ENCODE peak calls at places on chromosomes 12 and 14, in four cellular contexts. K, N, U and C are unnamed samples. For H3K4me1 and H3K9me3, the result is how much of the 10 kb centered on the place peaks cover.

GRCh38 chr12:120060196-120060595 is 56.4 kb downstream of the RAB35 start:
- DNase-seq in K (no peak), N (peak), U (no peak), C (no peak)

GRCh38 chr12:12909995-12910391 is 18.6 kb downstream of the GPRC5A start:
- DNase-seq in K (no peak), N (no peak), U (no peak), C (no peak)

GRCh38 chr14:105536051-105536450 is 9.7 kb downstream of the TMEM121 start:
- DNase-seq in K (no peak), N (no peak), U (no peak), C (peak)

GRCh38 chr12:68482660-68483059 is 128.0 kb upstream of the RAP1B start:
- DNase-seq in K (no peak), N (peak), U (no peak), C (no peak)

GRCh38 chr12:112837629-112838191 is 46.2 kb downstream of the RPH3A start:
- DNase-seq in K (no peak), N (no peak), U (no peak), C (no peak)

GRCh38 chr12:64039285-64039871 is 182.7 kb downstream of the KICS2 start:
- DNase-seq in K (no peak), N (peak), U (peak), C (no peak)

GRCh38 chr12:120007272-120007671 is 18.2 kb downstream of the BICDL1 start:
- DNase-seq in K (no peak), N (peak), U (no peak), C (no peak)

GRCh38 chr14:38291681-38292459 is 36.0 kb upstream of the CLEC14A start:
- DNase-seq in K (no peak), N (no peak), U (no peak), C (no peak)

GRCh38 chr14:100298551-100299237 is 7.5 kb downstream of the SLC25A29 start:
- DNase-seq in K (no peak), N (no peak), U (no peak), C (peak)

GRCh38 chr12:17928708-17929366 is 161.2 kb downstream of the RERGL start:
- DNase-seq in K (no peak), N (no peak), U (no peak), C (no peak)

GRCh38 chr12:53659011-53659551 is 16.8 kb downstream of the ATP5MC2 start:
- DNase-seq in K (no peak), N (peak), U (no peak), C (no peak)

GRCh38 chr14:73833530-73834257 is 17.9 kb upstream of the PTGR2 start:
- DNase-seq in K (no peak), N (no peak), U (no peak), C (no peak)

GRCh38 chr12:113642672-113643071 is 171.0 kb upstream of the LHX5 start:
- DNase-seq in K (no peak), N (no peak), U (no peak), C (no peak)

GRCh38 chr14:75282166-75282547 is 3.5 kb downstream of the FOS start:
- DNase-seq in K (no peak), N (peak), U (no peak), C (no peak)

GRCh38 chr12:31861360-31861759 is 97.9 kb upstream of the RESF1 start:
- DNase-seq in K (no peak), N (no peak), U (no peak), C (no peak)

GRCh38 chr14:65792208-65792905 is 379.8 kb downstream of the FUT8 start:
- DNase-seq in K (no peak), N (no peak), U (no peak), C (no peak)

GRCh38 chr12:1920436-1920835 is 2.0 kb upstream of the CACNA2D4 start:
- DNase-seq in K (no peak), N (no peak), U (no peak), C (no peak)

GRCh38 chr12:26319511-26319910 is 124.1 kb downstream of the SSPN start:
- DNase-seq in K (peak), N (no peak), U (no peak), C (peak)

GRCh38 chr12:29241821-29242591 is 92.9 kb downstream of the FAR2 start:
- DNase-seq in K (no peak), N (peak), U (no peak), C (no peak)

GRCh38 chr12:26730546-26731085 is 102.4 kb downstream of the ITPR2 start:
- DNase-seq in K (no peak), N (no peak), U (no peak), C (no peak)

GRCh38 chr12:64293654-64294364 is 71.7 kb upstream of the KICS2 start:
- DNase-seq in K (no peak), N (no peak), U (no peak), C (no peak)

GRCh38 chr14:38174721-38175120 is 33.0 kb upstream of the SSTR1 start:
- DNase-seq in K (no peak), N (no peak), U (no peak), C (no peak)

GRCh38 chr14:35438910-35439713 is 34.6 kb upstream of the NFKBIA start:
- DNase-seq in K (no peak), N (no peak), U (peak), C (no peak)

GRCh38 chr14:23078692-23079116 is 16.2 kb downstream of the ACIN1 start:
- DNase-seq in K (no peak), N (peak), U (no peak), C (peak)

GRCh38 chr12:25699454-25699853 is 146.4 kb upstream of the LMNTD1 start:
- DNase-seq in K (no peak), N (no peak), U (no peak), C (no peak)

GRCh38 chr14:69658664-69659261 is 47.4 kb downstream of the SUSD6 start:
- DNase-seq in K (no peak), N (no peak), U (no peak), C (no peak)

GRCh38 chr12:49827351-49828099 is 688 bp downstream of the NCKAP5L start:
- DNase-seq in K (no peak), N (peak), U (no peak), C (peak)

GRCh38 chr14:76546426-76547221 is 170.7 kb downstream of the ESRRB start:
- DNase-seq in K (no peak), N (no peak), U (no peak), C (no peak)

GRCh38 chr14:101123639-101124525 is 220.4 kb upstream of the RTL1 start:
- DNase-seq in K (peak), N (no peak), U (no peak), C (peak)

GRCh38 chr14:53093206-53093605 is 59.9 kb downstream of the DDHD1 start:
- DNase-seq in K (no peak), N (no peak), U (no peak), C (no peak)

GRCh38 chr12:40226652-40227051 is 1.9 kb downstream of the LRRK2 start:
- DNase-seq in K (peak), N (peak), U (peak), C (peak)

GRCh38 chr14:105901226-105901625 is 374.8 kb downstream of the TMEM121 start:
- DNase-seq in K (no peak), N (no peak), U (no peak), C (no peak)

GRCh38 chr14:68651652-68652432 is 141.0 kb downstream of the ZFP36L1 start:
- DNase-seq in K (no peak), N (no peak), U (no peak), C (peak)

GRCh38 chr12:119259483-119259882 is 75.0 kb upstream of the CCDC60 start:
- DNase-seq in K (no peak), N (no peak), U (no peak), C (no peak)

GRCh38 chr12:69501154-69501895 is 31.1 kb downstream of the FRS2 start:
- DNase-seq in K (no peak), N (no peak), U (no peak), C (no peak)

GRCh38 chr14:94707494-94707893 is 62.4 kb downstream of the GSC start:
- DNase-seq in K (no peak), N (no peak), U (no peak), C (no peak)

GRCh38 chr12:105335856-105336255 is 5.4 kb downstream of the C12orf75 start:
- DNase-seq in K (no peak), N (no peak), U (peak), C (no peak)
- H3K4me1 ChIP-seq in K (under half), N (under half), U (under half), C (under half)

GRCh38 chr14:19902409-19902808 is 18.0 kb upstream of the OR4K5 start:
- DNase-seq in K (no peak), N (no peak), U (no peak), C (no peak)
- TF ChIP-seq EP300 in K (no peak), N (no peak), U (no peak), C (no peak)

GRCh38 chr14:43005807-43006206 is 1399.1 kb downstream of the LRFN5 start:
- DNase-seq in K (no peak), N (no peak), U (no peak), C (no peak)
- H3K9me3 ChIP-seq in K (under half), N (under half), U (under half), C (under half)

GRCh38 chr12:132827763-132828703 is 636 bp downstream of the GOLGA3 start:
- DNase-seq in K (no peak), N (peak), U (no peak), C (no peak)

GRCh38 chr12:132825861-132826260 is 2.8 kb downstream of the GOLGA3 start:
- DNase-seq in K (no peak), N (no peak), U (no peak), C (no peak)

GRCh38 chr12:132825089-132825488 is 3.6 kb downstream of the GOLGA3 start:
- DNase-seq in K (no peak), N (no peak), U (no peak), C (no peak)

GRCh38 chr12:132828706-132829534 is at the start of gene GOLGA3:
- DNase-seq in K (peak), N (peak), U (peak), C (peak)

GRCh38 chr12:132824053-132824452 is 4.6 kb downstream of the GOLGA3 start:
- DNase-seq in K (no peak), N (peak), U (no peak), C (no peak)
- H3K4me1 ChIP-seq in K (under half), N (under half), U (under half), C (under half)

GRCh38 chr14:58249611-58250010 is 5.0 kb downstream of the PSMA3 start:
- DNase-seq in K (no peak), N (no peak), U (no peak), C (no peak)

GRCh38 chr14:58239259-58240210 is 5.1 kb upstream of the PSMA3 start:
- DNase-seq in K (peak), N (peak), U (peak), C (peak)

GRCh38 chr14:58245562-58245961 is 919 bp downstream of the PSMA3 start:
- DNase-seq in K (no peak), N (no peak), U (no peak), C (no peak)

GRCh38 chr14:58243790-58244555 is 670 bp upstream of the PSMA3 start:
- DNase-seq in K (no peak), N (no peak), U (no peak), C (no peak)

DNA sequence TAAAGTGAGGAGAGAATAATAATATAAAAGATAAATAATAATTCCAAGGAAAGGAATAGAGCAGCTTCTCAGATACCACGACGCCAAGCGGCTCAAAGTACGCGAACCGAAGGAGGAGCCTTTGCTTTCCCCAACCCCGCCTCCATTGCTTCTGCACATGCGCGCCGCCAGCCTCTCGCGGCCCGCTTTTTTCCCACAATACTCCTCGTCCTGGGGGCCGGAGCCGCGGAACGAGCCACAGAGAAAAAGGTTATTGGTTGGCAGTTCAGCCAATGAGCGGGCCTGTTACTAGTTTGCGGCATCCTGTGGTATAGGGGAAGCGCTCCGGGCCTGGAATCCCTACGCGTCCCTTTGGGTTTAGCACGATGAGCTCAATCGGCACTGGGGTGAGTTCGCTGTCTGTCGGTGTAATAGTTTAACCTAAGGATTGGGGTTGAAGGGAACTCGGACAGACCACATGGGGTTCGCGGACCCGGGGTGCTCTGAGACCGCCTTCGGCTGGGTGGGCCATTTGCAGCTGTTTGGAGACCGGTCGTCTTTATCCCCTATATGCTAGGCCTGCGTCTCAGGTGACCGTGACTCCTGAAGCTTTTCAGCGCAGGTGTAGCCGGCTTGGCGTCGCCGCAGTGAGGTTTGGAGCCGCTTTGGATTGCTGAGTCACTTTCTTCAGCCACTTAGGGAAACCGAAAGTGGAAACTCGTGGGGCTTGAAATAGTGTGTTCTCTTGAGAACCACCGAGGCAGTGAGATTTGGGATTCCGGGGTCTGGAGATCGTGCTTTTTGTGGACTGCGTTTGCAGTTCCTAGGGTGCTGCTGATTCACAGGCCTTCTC is at the start of gene PSMA3:
- DNase-seq in K (peak), N (peak), U (peak), C (peak)
- TF ChIP-seq EP300 in K (no peak), N (no peak), U (no peak), C (peak)